ENCODE peak calls at places on chromosome 5, in five cellular contexts. U is IMR-90; Q is activated CD8-positive, alpha-beta memory T cell treated with anti-CD3 and anti-CD28 coated beads for 24 hours; J is central memory CD4-positive, alpha-beta T cell; Z is RWPE1. S is an unnamed sample.
A peak's percentile ranks its signal among the peaks of the same experiment; 100 is the strongest.

GRCh38 chr5:67209141-67209771 is 12.7 kb upstream of the CD180 start:
- DNase-seq in Z (peak; percentile 92), Q (peak; percentile 79), U (peak; percentile 72), J (peak; percentile 72), S (peak; percentile 67)

GRCh38 chr5:56440871-56441740 is 208.0 kb upstream of the ANKRD55 start:
- DNase-seq in Q (no peak), J (no peak), U (peak; percentile 88), Z (peak; percentile 74), S (peak; percentile 34)

GRCh38 chr5:57979671-57980070 is 480.2 kb downstream of the PLK2 start:
- DNase-seq in Z (no peak), J (no peak), U (no peak), Q (no peak), S (no peak)

GRCh38 chr5:170464280-170465127 is 39.3 kb upstream of the KCNIP1 start:
- DNase-seq in J (no peak), U (no peak), Q (no peak), Z (no peak), S (no peak)

GRCh38 chr5:149228610-149229297 is 42.9 kb upstream of the AFAP1L1 start:
- DNase-seq in J (no peak), Q (no peak), U (peak; percentile 92), Z (peak; percentile 90), S (peak; percentile 64)

GRCh38 chr5:138402640-138403039 is 36.2 kb upstream of the REEP2 start:
- DNase-seq in Q (no peak), J (no peak), U (no peak), Z (no peak), S (no peak)

GRCh38 chr5:133531634-133532033 is 80.7 kb downstream of the FSTL4 start:
- DNase-seq in Q (no peak), J (no peak), Z (no peak), U (peak; percentile 17), S (no peak)

GRCh38 chr5:56123531-56124243 is 109.4 kb downstream of the ANKRD55 start:
- DNase-seq in Q (no peak), J (no peak), U (peak; percentile 100), Z (peak; percentile 93), S (peak; percentile 80)

GRCh38 chr5:56651893-56652292 is 163.5 kb upstream of the MAP3K1 start:
- DNase-seq in Q (no peak), J (no peak), Z (no peak), U (no peak), S (no peak)

GRCh38 chr5:72268260-72268659 is 51.8 kb downstream of the MRPS27 start:
- DNase-seq in Q (no peak), J (no peak), U (no peak), Z (no peak), S (no peak)

GRCh38 chr5:168088415-168089165 is 202.9 kb upstream of the WWC1 start:
- DNase-seq in Z (no peak), Q (no peak), U (no peak), J (no peak), S (no peak)

GRCh38 chr5:135834639-135835529 is at the start of gene SLC25A48:
- DNase-seq in U (peak; percentile 16), J (no peak), Z (peak; percentile 84), Q (peak; percentile 62), S (peak; percentile 37)

GRCh38 chr5:118486647-118487046 is 501.7 kb downstream of the DTWD2 start:
- DNase-seq in J (no peak), Z (no peak), Q (no peak), U (no peak), S (peak; percentile 2)

S was measured in right cardiac atrium.